ENCODE peak calls at places on chromosome 3, in eight cellular contexts. A, X, P, B, L, V, K and Z are unnamed samples.

GRCh38 chr3:195895078-195895899 is 13.1 kb downstream of the TNK2 start:
- DNase-seq in L (peak; percentile 52), X (no peak), P (peak; percentile 72), A (no peak), V (peak; percentile 62), B (peak; percentile 64), K (peak; percentile 41), Z (no peak)

GRCh38 chr3:36843065-36844051 is 79.0 kb upstream of the DCLK3 start:
- DNase-seq in V (peak; percentile 69), P (no peak), X (no peak), K (peak; percentile 37), A (peak; percentile 73), L (peak; percentile 21), B (no peak), Z (no peak)

GRCh38 chr3:59248976-59249375 is 199.2 kb upstream of the CFAP20DC start:
- DNase-seq in X (no peak), P (no peak), A (no peak), L (no peak), B (no peak), K (no peak), V (no peak), Z (no peak)

GRCh38 chr3:30631237-30631961 is 25.0 kb downstream of the TGFBR2 start:
- DNase-seq in B (no peak), X (no peak), V (no peak), P (no peak), L (no peak), A (peak; percentile 93), K (no peak), Z (no peak)

GRCh38 chr3:32443471-32443870 is 51.8 kb downstream of the CMTM7 start:
- DNase-seq in B (no peak), L (no peak), A (peak; percentile 75), P (no peak), X (no peak), V (no peak), K (no peak), Z (no peak)

GRCh38 chr3:120908030-120908802 is at the start of gene STXBP5L:
- DNase-seq in A (peak; percentile 70), P (peak; percentile 21), X (no peak), L (peak; percentile 97), V (peak; percentile 88), B (peak; percentile 97), K (peak; percentile 95), Z (peak; percentile 26)

GRCh38 chr3:64244011-64244942 is 19.0 kb upstream of the PRICKLE2 start:
- DNase-seq in K (no peak), P (no peak), L (no peak), A (peak; percentile 59), B (no peak), X (no peak), V (peak; percentile 12), Z (no peak)

GRCh38 chr3:31959951-31960792 is 20.9 kb downstream of the OSBPL10 start:
- DNase-seq in L (no peak), A (peak; percentile 43), K (no peak), B (no peak), X (no peak), V (no peak), P (no peak), Z (no peak)

GRCh38 chr3:9193633-9194032 is 55.8 kb downstream of the SRGAP3 start:
- DNase-seq in X (no peak), K (no peak), L (no peak), P (no peak), V (no peak), B (no peak), A (no peak), Z (no peak)

GRCh38 chr3:151308089-151308488 is 8.5 kb downstream of the GPR87 start:
- DNase-seq in V (no peak), K (no peak), P (no peak), B (no peak), A (no peak), L (no peak), X (no peak), Z (no peak)

GRCh38 chr3:73228425-73228824 is 167.0 kb downstream of the EBLN2 start:
- DNase-seq in L (no peak), B (no peak), A (no peak), K (no peak), V (no peak), P (no peak), X (no peak), Z (no peak)

GRCh38 chr3:65811050-65811766 is 227.5 kb downstream of the MAGI1 start:
- DNase-seq in A (peak; percentile 79), V (no peak), L (no peak), X (no peak), K (no peak), P (no peak), B (no peak), Z (no peak)

GRCh38 chr3:128820252-128820839 is 59.1 kb upstream of the ACAD9 start:
- DNase-seq in V (no peak), A (no peak), B (no peak), P (no peak), K (no peak), X (no peak), L (no peak), Z (no peak)

GRCh38 chr3:196872316-196872715 is 4.6 kb downstream of the SENP5 start:
- DNase-seq in P (no peak), A (peak; percentile 30), X (no peak), B (no peak), V (no peak), L (no peak), K (no peak), Z (no peak)

GRCh38 chr3:185968168-185968567 is 30.4 kb upstream of the TRA2B start:
- DNase-seq in V (no peak), K (no peak), B (no peak), X (no peak), L (no peak), P (no peak), A (no peak), Z (no peak)
- TF ChIP-seq CTCF in V (peak; percentile 43), K (no peak), B (no peak), X (no peak), L (no peak), P (no peak), A (no peak), Z (no peak)

GRCh38 chr3:69020424-69020823 is 6.9 kb upstream of the EOGT start:
- DNase-seq in P (no peak), K (no peak), X (no peak), A (peak; percentile 43), B (no peak), L (no peak), V (no peak), Z (no peak)
- TF ChIP-seq CTCF in P (no peak), K (peak; percentile 56), X (no peak), A (peak; percentile 50), B (no peak), L (peak; percentile 45), V (peak; percentile 35), Z (peak; percentile 34)

GRCh38 chr3:187678869-187679268 is 8.7 kb upstream of the SST start:
- DNase-seq in K (peak; percentile 47), V (peak; percentile 32), X (no peak), A (peak; percentile 88), P (no peak), B (peak; percentile 59), L (peak; percentile 27), Z (no peak)
- TF ChIP-seq CTCF in K (peak; percentile 82), V (peak; percentile 81), X (peak; percentile 51), A (peak; percentile 92), P (no peak), B (peak; percentile 27), L (peak; percentile 85), Z (peak; percentile 61)

DNA sequence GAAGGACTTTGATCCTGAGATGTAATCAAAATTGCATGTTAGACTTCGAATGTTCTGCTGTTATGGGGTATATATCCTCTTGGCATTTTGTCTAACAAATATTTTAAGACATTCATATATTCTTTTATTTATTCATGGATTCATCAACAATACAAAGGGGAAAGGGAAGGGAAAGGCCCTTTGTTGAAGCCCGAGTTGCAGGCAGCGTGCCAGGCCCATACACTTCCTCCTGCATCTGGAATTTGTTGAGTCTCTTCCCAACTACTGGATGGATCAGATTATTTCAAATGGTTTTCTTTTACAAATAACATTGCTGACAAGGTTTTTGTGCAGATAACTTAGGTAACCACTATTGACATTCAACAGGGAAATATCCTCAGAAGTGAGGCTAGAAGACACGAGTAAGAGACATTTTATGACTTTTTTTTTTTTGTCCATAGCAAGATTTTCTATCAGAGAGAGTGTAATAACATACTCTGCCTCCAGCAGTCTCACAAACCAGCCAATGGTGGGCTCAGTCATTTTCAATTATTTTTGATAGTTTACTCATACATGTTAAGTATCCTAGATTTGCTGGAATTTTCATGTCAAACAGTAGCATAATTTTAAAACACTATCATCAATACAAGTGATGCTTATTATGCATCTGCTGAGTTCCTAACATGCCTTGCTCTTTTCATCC is 94.3 kb downstream of the RPL39L start:
- DNase-seq in V (no peak), A (no peak), X (no peak), B (no peak), P (no peak), K (no peak), L (no peak), Z (no peak)
- TF ChIP-seq CTCF in V (no peak), A (no peak), X (no peak), B (no peak), P (no peak), K (peak; percentile 34), L (no peak), Z (no peak)

GRCh38 chr3:109647985-109648384 is 310.6 kb upstream of the DPPA4 start:
- DNase-seq in X (no peak), L (no peak), B (no peak), A (no peak), V (no peak), P (no peak), K (no peak), Z (no peak)

GRCh38 chr3:109640146-109640652 is 302.9 kb upstream of the DPPA4 start:
- DNase-seq in K (no peak), X (no peak), L (no peak), P (no peak), V (no peak), B (no peak), A (no peak), Z (no peak)

GRCh38 chr3:109643590-109643989 is 306.2 kb upstream of the DPPA4 start:
- DNase-seq in L (no peak), B (no peak), V (no peak), P (no peak), A (peak; percentile 18), X (no peak), K (no peak), Z (no peak)

GRCh38 chr3:109642042-109642441 is 304.7 kb upstream of the DPPA4 start:
- DNase-seq in K (no peak), V (no peak), P (no peak), X (no peak), A (no peak), L (no peak), B (no peak), Z (no peak)

GRCh38 chr3:109644332-109644731 is 307.0 kb upstream of the DPPA4 start:
- DNase-seq in X (no peak), P (no peak), L (no peak), V (no peak), B (no peak), A (no peak), K (no peak), Z (no peak)
- TF ChIP-seq CTCF in X (no peak), P (no peak), L (no peak), V (no peak), B (no peak), A (no peak), K (no peak), Z (no peak)

DNA sequence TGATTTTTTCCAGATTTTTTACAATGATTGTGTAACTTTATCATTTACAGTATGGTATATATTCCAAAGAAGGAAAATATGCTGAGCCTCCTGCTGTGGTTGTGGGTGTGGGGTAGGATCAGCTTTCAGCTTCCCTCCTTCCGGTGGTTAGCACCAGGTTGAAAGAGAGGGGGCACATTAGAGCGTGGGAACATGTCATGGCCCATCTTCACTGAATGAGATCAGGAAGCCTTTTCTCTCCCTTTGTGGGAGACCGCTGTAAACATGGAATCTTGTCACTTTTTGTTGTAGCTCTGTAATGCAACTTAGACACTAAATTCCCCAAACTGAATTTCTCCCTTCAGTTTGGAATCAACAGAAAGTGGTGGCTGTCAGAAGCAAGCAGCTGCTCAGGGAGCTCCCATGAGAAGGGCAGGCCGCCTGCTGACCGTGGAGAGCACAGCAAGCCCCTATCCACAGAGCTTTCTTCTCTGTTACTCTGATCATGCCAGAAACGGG is 86.7 kb upstream of the LIMD1 start:
- DNase-seq in B (no peak), P (no peak), L (no peak), X (no peak), A (peak; percentile 94), V (peak; percentile 39), K (peak; percentile 49), Z (no peak)
- TF ChIP-seq CTCF in B (no peak), P (no peak), L (peak; percentile 65), X (no peak), A (peak; percentile 84), V (peak; percentile 59), K (peak; percentile 65), Z (no peak)